ENCODE peak calls at places on chromosomes 5 and 9, in four cellular contexts. One of them, this sample, is unnamed.

GRCh38 chr9:133874061-133874638 is 118.0 kb downstream of the VAV2 start:
- DNase-seq in dorsolateral prefrontal cortex: no peak
- DNase-seq in psoas muscle: no peak
- DNase-seq in endodermal cell: no peak
- DNase-seq in this sample: peak; percentile 99

GRCh38 chr5:143782588-143783386 is 29.2 kb upstream of the HMHB1 start:
- DNase-seq in psoas muscle: no peak
- DNase-seq in dorsolateral prefrontal cortex: no peak
- DNase-seq in endodermal cell: peak; percentile 83
- DNase-seq in this sample: no peak

GRCh38 chr9:91978739-91979414 is 28.8 kb upstream of the ROR2 start:
- DNase-seq in dorsolateral prefrontal cortex: no peak
- DNase-seq in endodermal cell: peak; percentile 88
- DNase-seq in psoas muscle: no peak
- DNase-seq in this sample: peak; percentile 53

GRCh38 chr5:56481147-56481997 is 248.2 kb upstream of the ANKRD55 start:
- DNase-seq in dorsolateral prefrontal cortex: no peak
- DNase-seq in psoas muscle: peak; percentile 74
- DNase-seq in endodermal cell: peak; percentile 78
- DNase-seq in this sample: no peak

GRCh38 chr5:177473461-177473991 is at the start of gene DBN1:
- DNase-seq in endodermal cell: peak; percentile 84
- DNase-seq in psoas muscle: peak; percentile 78
- DNase-seq in dorsolateral prefrontal cortex: no peak
- DNase-seq in this sample: no peak

GRCh38 chr5:173458819-173459218 is 130.6 kb upstream of the STC2 start:
- DNase-seq in dorsolateral prefrontal cortex: no peak
- DNase-seq in endodermal cell: no peak
- DNase-seq in psoas muscle: no peak
- DNase-seq in this sample: peak; percentile 84

GRCh38 chr9:570187-570586 is 271.3 kb upstream of the DMRT1 start:
- DNase-seq in endodermal cell: no peak
- DNase-seq in dorsolateral prefrontal cortex: no peak
- DNase-seq in psoas muscle: no peak
- DNase-seq in this sample: no peak

GRCh38 chr9:131889437-131890244 is 149.8 kb upstream of the RAPGEF1 start:
- DNase-seq in psoas muscle: no peak
- DNase-seq in endodermal cell: peak; percentile 61
- DNase-seq in dorsolateral prefrontal cortex: no peak
- DNase-seq in this sample: no peak

GRCh38 chr9:37421914-37422288 is 595 bp upstream of the GRHPR start:
- DNase-seq in psoas muscle: peak; percentile 66
- DNase-seq in endodermal cell: no peak
- DNase-seq in dorsolateral prefrontal cortex: no peak
- DNase-seq in this sample: no peak

GRCh38 chr5:113806250-113806649 is 292.8 kb downstream of the YTHDC2 start:
- DNase-seq in dorsolateral prefrontal cortex: no peak
- DNase-seq in psoas muscle: no peak
- DNase-seq in endodermal cell: peak; percentile 51
- DNase-seq in this sample: peak; percentile 68

GRCh38 chr5:1975406-1975715 is 92.6 kb upstream of the IRX4 start:
- DNase-seq in psoas muscle: no peak
- DNase-seq in dorsolateral prefrontal cortex: no peak
- DNase-seq in endodermal cell: no peak
- DNase-seq in this sample: peak; percentile 69

GRCh38 chr5:54013556-54014157 is 296.7 kb downstream of the ARL15 start:
- DNase-seq in psoas muscle: peak; percentile 59
- DNase-seq in dorsolateral prefrontal cortex: no peak
- DNase-seq in endodermal cell: no peak
- DNase-seq in this sample: peak; percentile 97

GRCh38 chr9:1429328-1429727 is 379.2 kb downstream of the DMRT2 start:
- DNase-seq in dorsolateral prefrontal cortex: no peak
- DNase-seq in endodermal cell: peak; percentile 41
- DNase-seq in psoas muscle: no peak
- DNase-seq in this sample: peak; percentile 65

GRCh38 chr5:146475190-146475801 is 28.2 kb downstream of the TCERG1 start:
- DNase-seq in psoas muscle: no peak
- DNase-seq in dorsolateral prefrontal cortex: no peak
- DNase-seq in endodermal cell: no peak
- DNase-seq in this sample: no peak
- TF ChIP-seq CTCF in psoas muscle: no peak
- TF ChIP-seq CTCF in dorsolateral prefrontal cortex: peak; percentile 17
- TF ChIP-seq CTCF in endodermal cell: peak; percentile 63
- TF ChIP-seq CTCF in this sample: no peak

GRCh38 chr9:128091571-128091970 is 23.5 kb downstream of the SLC25A25 start:
- DNase-seq in endodermal cell: no peak
- DNase-seq in dorsolateral prefrontal cortex: no peak
- DNase-seq in psoas muscle: no peak
- DNase-seq in this sample: no peak
- H3K4me3 ChIP-seq in endodermal cell: no peak overlapping the region
- H3K4me3 ChIP-seq in dorsolateral prefrontal cortex: peak overlapping the region; percentile 70
- H3K4me3 ChIP-seq in psoas muscle: peak overlapping the region; percentile 13
- H3K4me3 ChIP-seq in this sample: no peak overlapping the region

GRCh38 chr5:11925701-11926100 is 21.5 kb upstream of the CTNND2 start:
- DNase-seq in psoas muscle: no peak
- DNase-seq in dorsolateral prefrontal cortex: no peak
- DNase-seq in endodermal cell: no peak
- DNase-seq in this sample: no peak
- TF ChIP-seq CTCF in psoas muscle: no peak
- TF ChIP-seq CTCF in dorsolateral prefrontal cortex: no peak
- TF ChIP-seq CTCF in endodermal cell: no peak
- TF ChIP-seq CTCF in this sample: no peak

GRCh38 chr5:120293796-120294195 is 170.3 kb upstream of the PRR16 start:
- DNase-seq in psoas muscle: no peak
- DNase-seq in endodermal cell: no peak
- DNase-seq in dorsolateral prefrontal cortex: no peak
- DNase-seq in this sample: peak; percentile 81

GRCh38 chr5:120304653-120305052 is 159.4 kb upstream of the PRR16 start:
- DNase-seq in dorsolateral prefrontal cortex: no peak
- DNase-seq in psoas muscle: no peak
- DNase-seq in endodermal cell: no peak
- DNase-seq in this sample: peak; percentile 81

GRCh38 chr5:120297621-120298020 is 166.5 kb upstream of the PRR16 start:
- DNase-seq in psoas muscle: no peak
- DNase-seq in dorsolateral prefrontal cortex: no peak
- DNase-seq in endodermal cell: no peak
- DNase-seq in this sample: no peak

DNA sequence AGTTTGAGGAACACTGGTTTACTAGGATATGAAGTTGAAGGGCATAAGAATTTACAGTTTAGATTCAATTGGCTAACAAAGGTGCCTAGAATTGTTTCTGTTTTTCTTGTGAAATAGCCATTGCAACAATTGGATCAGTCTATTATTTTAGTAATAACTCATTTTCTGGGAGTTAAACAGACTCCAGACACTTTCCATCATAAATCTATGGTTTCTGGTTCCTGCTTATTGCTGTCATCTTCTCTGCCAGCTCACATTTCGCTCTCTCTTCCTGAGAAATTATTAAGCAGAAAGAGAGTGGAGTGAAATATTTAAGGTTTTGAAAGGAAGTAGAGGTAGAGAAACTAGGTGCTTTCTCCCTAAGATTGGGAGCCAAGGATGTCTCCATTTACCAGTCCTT is 165.1 kb upstream of the PRR16 start:
- DNase-seq in psoas muscle: no peak
- DNase-seq in endodermal cell: no peak
- DNase-seq in dorsolateral prefrontal cortex: no peak
- DNase-seq in this sample: no peak
- H3K4me3 ChIP-seq in psoas muscle: no peak overlapping the region
- H3K4me3 ChIP-seq in endodermal cell: no peak overlapping the region
- H3K4me3 ChIP-seq in dorsolateral prefrontal cortex: no peak overlapping the region
- H3K4me3 ChIP-seq in this sample: no peak overlapping the region

DNA sequence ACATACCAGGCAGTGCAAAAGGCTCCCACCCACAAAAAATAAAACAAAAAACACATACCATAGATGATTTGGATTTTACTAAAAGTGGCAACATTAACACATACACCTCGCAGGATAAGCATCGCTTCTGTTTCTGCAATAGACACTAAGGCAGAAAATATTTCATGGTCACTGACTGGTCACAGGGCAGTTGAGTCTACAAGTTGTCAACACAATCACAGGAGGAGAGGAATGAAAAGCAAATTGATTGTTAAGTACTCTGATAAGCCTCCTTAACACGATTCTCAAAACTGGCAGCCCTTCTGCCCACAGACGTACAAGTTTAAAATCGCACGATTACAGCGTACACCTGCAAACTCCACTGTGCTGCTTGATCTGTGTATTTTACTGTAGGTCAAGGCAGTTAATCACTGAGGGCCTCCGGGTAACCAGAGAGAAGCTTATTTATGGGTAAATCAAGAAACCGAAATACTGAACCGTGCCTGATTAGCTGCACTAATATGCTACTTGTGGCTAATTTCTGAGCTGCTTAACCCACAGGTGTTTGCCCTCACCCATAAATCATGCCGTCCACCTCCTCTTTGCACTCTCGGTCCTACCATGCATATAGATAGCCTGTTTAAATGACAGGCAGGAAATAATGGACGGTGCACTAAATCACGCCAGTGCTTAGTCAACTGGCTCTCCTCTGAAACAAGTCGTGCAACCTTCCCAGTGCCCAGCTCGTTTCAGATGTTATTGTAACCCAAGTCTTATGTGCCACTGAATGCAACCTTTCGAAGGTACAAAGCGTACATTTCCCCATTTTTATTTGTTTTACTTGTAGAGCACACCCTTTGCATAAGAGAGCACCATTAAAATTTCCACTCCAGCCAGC is 659.4 kb upstream of the ADAMTS16 start:
- DNase-seq in dorsolateral prefrontal cortex: no peak
- DNase-seq in psoas muscle: no peak
- DNase-seq in endodermal cell: no peak
- DNase-seq in this sample: no peak
- TF ChIP-seq CTCF in dorsolateral prefrontal cortex: no peak
- TF ChIP-seq CTCF in psoas muscle: no peak
- TF ChIP-seq CTCF in endodermal cell: no peak
- TF ChIP-seq CTCF in this sample: no peak

This sample was measured in epithelial cell of esophagus.